ENCODE peak calls at places on chromosomes 5 and 9, in seven cellular contexts. S, B, V, H, A, Q and L are unnamed samples.

GRCh38 chr9:98831636-98832035 is 24.2 kb downstream of the GALNT12 start:
- DNase-seq in A (no peak), H (no peak), Q (no peak), B (no peak), V (no peak), S (no peak), L (no peak)

GRCh38 chr9:87086111-87086510 is 138.8 kb upstream of the GAS1 start:
- DNase-seq in A (peak; percentile 19), S (no peak), H (no peak), B (no peak), Q (no peak), V (no peak), L (no peak)

GRCh38 chr9:91111876-91112275 is 249.8 kb downstream of the AUH start:
- DNase-seq in Q (no peak), A (no peak), V (no peak), B (no peak), H (no peak), S (no peak), L (no peak)

GRCh38 chr5:44046581-44047327 is 342.5 kb downstream of the FGF10 start:
- DNase-seq in Q (peak; percentile 8), A (no peak), H (no peak), B (no peak), S (no peak), V (no peak), L (no peak)

GRCh38 chr5:100828071-100828689 is 74.9 kb downstream of the ST8SIA4 start:
- DNase-seq in H (no peak), B (no peak), V (no peak), S (no peak), A (peak; percentile 21), Q (no peak), L (no peak)

GRCh38 chr5:67195406-67196275 is 958 bp downstream of the CD180 start:
- DNase-seq in Q (no peak), A (no peak), H (no peak), V (no peak), B (no peak), S (no peak), L (no peak)

GRCh38 chr9:93886911-93887310 is 68.2 kb downstream of the BARX1 start:
- DNase-seq in A (peak; percentile 24), B (no peak), H (peak; percentile 39), S (no peak), Q (no peak), V (peak; percentile 25), L (no peak)

GRCh38 chr9:115209601-115210306 is 91.8 kb upstream of the TNC start:
- DNase-seq in Q (peak; percentile 70), H (no peak), B (no peak), V (no peak), S (peak; percentile 60), A (no peak), L (no peak)

GRCh38 chr9:90967171-90967570 is 165.6 kb downstream of the SYK start:
- DNase-seq in H (no peak), V (no peak), Q (peak; percentile 66), B (no peak), A (no peak), S (no peak), L (no peak)

GRCh38 chr5:72608297-72608696 is 101.1 kb upstream of the ZNF366 start:
- DNase-seq in H (no peak), V (no peak), Q (no peak), S (peak; percentile 76), B (no peak), A (no peak), L (no peak)

GRCh38 chr5:7764452-7764851 is 86.5 kb downstream of the CFAP90 start:
- DNase-seq in S (no peak), V (no peak), B (no peak), H (no peak), A (no peak), Q (no peak), L (no peak)

GRCh38 chr5:172795401-172795977 is 24.5 kb upstream of the DUSP1 start:
- DNase-seq in V (no peak), B (no peak), A (peak; percentile 53), H (no peak), Q (peak; percentile 60), S (peak; percentile 99), L (peak; percentile 97)

GRCh38 chr9:121029469-121029868 is 20.6 kb downstream of the C5 start:
- DNase-seq in H (no peak), A (no peak), S (no peak), Q (no peak), V (no peak), B (no peak), L (no peak)

GRCh38 chr9:95508968-95509850 is 7.6 kb downstream of the PTCH1 start:
- DNase-seq in H (peak; percentile 82), V (peak; percentile 96), S (peak; percentile 92), B (peak; percentile 97), A (peak; percentile 87), Q (peak; percentile 99), L (peak; percentile 98)

GRCh38 chr5:172147857-172148256 is 40.2 kb downstream of the STK10 start:
- DNase-seq in Q (no peak), B (no peak), A (peak; percentile 94), H (no peak), S (no peak), V (no peak), L (no peak)

GRCh38 chr5:112419596-112420110 is 576 bp upstream of the EPB41L4A start:
- DNase-seq in Q (peak; percentile 76), H (peak; percentile 78), A (peak; percentile 66), V (peak; percentile 69), S (no peak), B (peak; percentile 56), L (peak; percentile 34)

GRCh38 chr5:76960004-76960625 is 7.3 kb downstream of the CRHBP start:
- DNase-seq in A (no peak), H (no peak), S (no peak), Q (peak; percentile 42), V (peak; percentile 39), B (no peak), L (peak; percentile 51)

GRCh38 chr5:119411935-119412623 is 40.2 kb upstream of the HSD17B4 start:
- DNase-seq in S (peak; percentile 81), B (peak; percentile 77), Q (peak; percentile 84), V (peak; percentile 71), A (peak; percentile 92), H (peak; percentile 65), L (peak; percentile 85)

GRCh38 chr9:27602954-27603353 is 29.7 kb upstream of the C9orf72 start:
- DNase-seq in S (no peak), V (no peak), A (no peak), Q (no peak), H (no peak), B (no peak), L (no peak)

GRCh38 chr5:110050640-110051345 is 361.1 kb downstream of the MAN2A1 start:
- DNase-seq in A (no peak), S (no peak), Q (no peak), B (no peak), V (no peak), H (no peak), L (no peak)

DNA sequence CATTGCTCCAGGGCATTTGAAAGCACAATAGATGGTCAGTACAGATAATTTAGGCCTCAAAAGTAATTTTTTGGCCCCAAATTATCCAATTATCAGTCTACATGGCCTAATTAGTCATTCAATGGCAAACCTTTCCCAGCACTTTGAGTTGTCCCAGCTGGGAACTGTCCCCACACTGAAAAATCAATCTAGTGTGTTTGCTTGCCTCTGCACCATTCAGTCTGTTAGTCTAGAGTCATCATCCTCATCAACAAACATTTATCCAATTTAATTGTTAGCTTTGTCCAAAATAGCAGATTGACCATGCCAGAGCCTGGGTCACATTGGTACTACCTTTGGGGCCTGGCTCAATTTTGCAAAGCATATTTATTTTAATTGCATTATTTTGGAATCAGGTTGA is 13.9 kb downstream of the NR4A3 start:
- DNase-seq in V (no peak), H (no peak), A (no peak), S (no peak), Q (no peak), B (no peak), L (no peak)
- H2BK120ac ChIP-seq in V (no peak overlapping the region), H (no peak overlapping the region), A (no peak overlapping the region), S (no peak overlapping the region), Q (no peak overlapping the region), B (no peak overlapping the region), L (no peak overlapping the region)

DNA sequence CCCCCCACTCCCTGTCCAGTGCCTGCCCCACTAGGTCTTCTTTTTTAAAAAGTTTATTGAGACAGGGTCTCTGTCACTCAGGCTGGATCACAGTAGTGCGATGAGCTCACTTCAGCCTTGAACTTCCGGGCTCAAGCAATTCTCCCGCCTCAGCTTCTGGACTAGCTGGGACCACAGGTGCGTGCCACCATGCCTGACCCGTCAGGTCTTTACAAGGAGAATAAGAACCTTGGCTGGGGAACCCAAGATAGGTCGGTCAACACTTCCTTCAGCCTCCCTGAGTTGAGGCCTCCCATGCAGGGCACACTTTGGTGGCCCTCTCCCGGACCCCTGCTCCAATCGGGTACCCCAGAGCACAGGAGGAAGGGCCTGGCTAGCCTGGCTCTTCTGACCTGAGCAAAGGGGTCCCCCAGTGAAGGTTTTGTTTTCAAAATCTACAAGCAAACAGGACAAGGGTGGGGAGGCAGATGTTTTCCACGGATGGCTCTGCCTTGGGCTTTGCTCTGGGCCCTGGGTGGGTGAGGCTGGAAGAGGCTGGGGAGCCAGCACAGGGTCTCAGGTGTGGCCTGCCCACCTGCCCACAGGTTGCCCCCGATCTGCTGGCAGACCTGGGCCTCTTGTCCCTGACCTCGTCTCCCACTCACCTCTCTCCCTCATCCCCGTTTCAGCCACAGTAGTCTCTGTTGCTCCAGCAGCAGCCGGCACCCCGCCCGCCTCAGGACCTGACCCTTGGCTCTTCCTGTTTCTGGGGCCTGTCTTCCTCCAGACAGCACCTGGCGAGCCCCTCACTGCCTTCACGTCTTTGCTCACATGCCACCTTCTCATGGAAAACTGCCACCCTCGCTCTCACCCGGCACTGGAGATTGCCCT is 108.7 kb upstream of the PHYKPL start:
- DNase-seq in Q (no peak), B (no peak), V (no peak), H (no peak), S (no peak), A (no peak), L (no peak)
- H2BK120ac ChIP-seq in Q (no peak overlapping the region), B (peak overlapping the region; percentile 72), V (no peak overlapping the region), H (no peak overlapping the region), S (no peak overlapping the region), A (no peak overlapping the region), L (no peak overlapping the region)

DNA sequence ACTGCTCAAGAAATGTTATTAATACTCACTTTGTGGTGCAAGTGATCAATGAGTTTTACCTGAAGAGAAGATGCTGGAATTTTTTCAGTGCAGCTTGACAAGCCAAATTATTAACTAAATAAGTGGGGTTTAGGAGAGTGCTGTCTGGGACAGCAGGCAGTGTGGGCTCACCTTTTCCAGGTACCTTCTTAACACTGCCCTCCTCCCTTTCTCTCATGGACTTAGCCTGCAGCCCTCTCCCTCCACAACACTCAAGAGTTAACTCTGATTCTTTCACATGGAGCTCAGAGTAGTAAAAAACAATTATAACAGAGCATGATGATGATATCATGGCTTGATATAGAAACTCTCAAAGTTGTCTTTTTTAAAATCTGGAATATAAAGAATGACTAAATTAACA is 404.8 kb upstream of the SLC30A5 start:
- DNase-seq in H (no peak), Q (no peak), A (no peak), B (no peak), V (no peak), S (no peak), L (no peak)
- H2BK120ac ChIP-seq in H (no peak overlapping the region), Q (no peak overlapping the region), A (no peak overlapping the region), B (no peak overlapping the region), V (no peak overlapping the region), S (no peak overlapping the region), L (no peak overlapping the region)

DNA sequence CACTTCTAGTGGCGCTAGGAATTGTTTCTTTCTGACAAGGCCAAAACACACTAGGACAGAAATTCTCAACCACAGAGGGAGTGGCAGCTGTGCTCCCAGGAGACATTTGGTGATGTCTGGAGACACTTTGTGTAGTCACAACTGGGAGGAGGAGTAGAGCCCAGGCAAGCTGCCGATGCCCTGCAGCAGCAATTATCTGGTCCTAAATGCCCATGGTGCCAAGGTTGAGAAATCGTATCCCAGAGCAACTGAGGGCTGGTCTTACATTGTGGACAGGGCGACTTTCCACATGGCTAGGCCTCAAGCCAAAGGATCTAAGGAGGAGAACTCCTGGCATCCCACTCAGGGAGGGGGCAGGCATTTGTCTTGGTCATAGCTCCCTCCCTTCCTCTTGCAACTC is 259.9 kb downstream of the GADD45G start:
- DNase-seq in S (no peak), Q (no peak), V (no peak), H (no peak), A (no peak), B (no peak), L (no peak)
- H2BK120ac ChIP-seq in S (no peak overlapping the region), Q (no peak overlapping the region), V (no peak overlapping the region), H (no peak overlapping the region), A (peak overlapping the region; percentile 20), B (no peak overlapping the region), L (no peak overlapping the region)